ENCODE peak calls at places on chromosomes 3 and 15, in six cellular contexts. One of them, this sample, is unnamed.

GRCh38 chr3:43894176-43895049 is 203.7 kb downstream of the ABHD5 start:
- DNase-seq in GM12892: peak; percentile 34
- DNase-seq in AG10803: peak; percentile 71
- DNase-seq in endothelial cell: peak; percentile 75
- DNase-seq in neural progenitor cell: peak; percentile 93
- DNase-seq in cerebellar nuclear complex: peak; percentile 8
- DNase-seq in this sample: peak; percentile 6

GRCh38 chr3:40920041-40920440 is 279.3 kb upstream of the CTNNB1 start:
- DNase-seq in GM12892: no peak
- DNase-seq in AG10803: peak; percentile 4
- DNase-seq in endothelial cell: no peak
- DNase-seq in neural progenitor cell: no peak
- DNase-seq in cerebellar nuclear complex: no peak
- DNase-seq in this sample: no peak

GRCh38 chr15:48384616-48385015 is 53.4 kb downstream of the DUT start:
- DNase-seq in GM12892: no peak
- DNase-seq in AG10803: no peak
- DNase-seq in endothelial cell: no peak
- DNase-seq in neural progenitor cell: no peak
- DNase-seq in cerebellar nuclear complex: no peak
- DNase-seq in this sample: no peak

GRCh38 chr3:145357453-145357852 is 803.5 kb downstream of the PLOD2 start:
- DNase-seq in GM12892: no peak
- DNase-seq in AG10803: no peak
- DNase-seq in endothelial cell: no peak
- DNase-seq in neural progenitor cell: no peak
- DNase-seq in cerebellar nuclear complex: no peak
- DNase-seq in this sample: no peak

GRCh38 chr15:36458406-36458805 is 121.0 kb upstream of the CDIN1 start:
- DNase-seq in GM12892: no peak
- DNase-seq in AG10803: no peak
- DNase-seq in endothelial cell: no peak
- DNase-seq in neural progenitor cell: no peak
- DNase-seq in cerebellar nuclear complex: no peak
- DNase-seq in this sample: no peak

GRCh38 chr3:111284485-111285187 is 213.0 kb downstream of the NECTIN3 start:
- DNase-seq in GM12892: no peak
- DNase-seq in AG10803: no peak
- DNase-seq in endothelial cell: no peak
- DNase-seq in neural progenitor cell: peak; percentile 47
- DNase-seq in cerebellar nuclear complex: no peak
- DNase-seq in this sample: no peak

GRCh38 chr15:65212097-65212496 is 824 bp upstream of the CILP start:
- DNase-seq in GM12892: peak; percentile 31
- DNase-seq in AG10803: no peak
- DNase-seq in endothelial cell: peak; percentile 37
- DNase-seq in neural progenitor cell: peak; percentile 57
- DNase-seq in cerebellar nuclear complex: no peak
- DNase-seq in this sample: no peak

GRCh38 chr3:172152869-172153268 is 113.5 kb downstream of the FNDC3B start:
- DNase-seq in GM12892: no peak
- DNase-seq in AG10803: peak; percentile 55
- DNase-seq in endothelial cell: no peak
- DNase-seq in neural progenitor cell: no peak
- DNase-seq in cerebellar nuclear complex: no peak
- DNase-seq in this sample: no peak

GRCh38 chr3:148101061-148101460 is 596.6 kb upstream of the AGTR1 start:
- DNase-seq in GM12892: no peak
- DNase-seq in AG10803: peak; percentile 25
- DNase-seq in endothelial cell: no peak
- DNase-seq in neural progenitor cell: no peak
- DNase-seq in cerebellar nuclear complex: no peak
- DNase-seq in this sample: no peak

GRCh38 chr3:126541628-126542339 is 16.9 kb downstream of the C3orf22 start:
- DNase-seq in GM12892: no peak
- DNase-seq in AG10803: no peak
- DNase-seq in endothelial cell: no peak
- DNase-seq in neural progenitor cell: no peak
- DNase-seq in cerebellar nuclear complex: no peak
- DNase-seq in this sample: no peak

GRCh38 chr3:127532561-127533203 is 57.9 kb downstream of the TPRA1 start:
- DNase-seq in GM12892: no peak
- DNase-seq in AG10803: no peak
- DNase-seq in endothelial cell: no peak
- DNase-seq in neural progenitor cell: no peak
- DNase-seq in cerebellar nuclear complex: no peak
- DNase-seq in this sample: no peak

GRCh38 chr15:25346371-25346770 is 92.5 kb downstream of the UBE3A start:
- DNase-seq in GM12892: no peak
- DNase-seq in AG10803: no peak
- DNase-seq in endothelial cell: no peak
- DNase-seq in neural progenitor cell: no peak
- DNase-seq in cerebellar nuclear complex: peak; percentile 8
- DNase-seq in this sample: no peak

GRCh38 chr3:114899186-114899931 is 247.7 kb downstream of the ZBTB20 start:
- DNase-seq in GM12892: no peak
- DNase-seq in AG10803: no peak
- DNase-seq in endothelial cell: no peak
- DNase-seq in neural progenitor cell: peak; percentile 31
- DNase-seq in cerebellar nuclear complex: peak; percentile 57
- DNase-seq in this sample: peak; percentile 17

GRCh38 chr3:55579499-55579898 is 92.4 kb upstream of the WNT5A start:
- DNase-seq in GM12892: no peak
- DNase-seq in AG10803: peak; percentile 15
- DNase-seq in endothelial cell: no peak
- DNase-seq in neural progenitor cell: no peak
- DNase-seq in cerebellar nuclear complex: no peak
- DNase-seq in this sample: no peak

GRCh38 chr3:134239538-134239937 is 11.1 kb downstream of the RYK start:
- DNase-seq in GM12892: no peak
- DNase-seq in AG10803: no peak
- DNase-seq in endothelial cell: no peak
- DNase-seq in neural progenitor cell: no peak
- DNase-seq in cerebellar nuclear complex: no peak
- DNase-seq in this sample: no peak

GRCh38 chr3:178498866-178499265 is 37.4 kb upstream of the KCNMB2 start:
- DNase-seq in GM12892: no peak
- DNase-seq in AG10803: peak; percentile 41
- DNase-seq in endothelial cell: no peak
- DNase-seq in neural progenitor cell: no peak
- DNase-seq in cerebellar nuclear complex: no peak
- DNase-seq in this sample: no peak

GRCh38 chr3:38543602-38544001 is 47.5 kb downstream of the EXOG start:
- DNase-seq in GM12892: no peak
- DNase-seq in AG10803: no peak
- DNase-seq in endothelial cell: no peak
- DNase-seq in neural progenitor cell: no peak
- DNase-seq in cerebellar nuclear complex: no peak
- DNase-seq in this sample: no peak

GRCh38 chr3:62184559-62184958 is 188.8 kb downstream of the FEZF2 start:
- DNase-seq in GM12892: no peak
- DNase-seq in AG10803: peak; percentile 32
- DNase-seq in endothelial cell: no peak
- DNase-seq in neural progenitor cell: no peak
- DNase-seq in cerebellar nuclear complex: no peak
- DNase-seq in this sample: peak; percentile 10

GRCh38 chr15:92510163-92510882 is 116.6 kb downstream of the ST8SIA2 start:
- DNase-seq in GM12892: no peak
- DNase-seq in AG10803: peak; percentile 22
- DNase-seq in endothelial cell: no peak
- DNase-seq in neural progenitor cell: peak; percentile 81
- DNase-seq in cerebellar nuclear complex: no peak
- DNase-seq in this sample: no peak

GRCh38 chr15:60408438-60409105 is 10.8 kb upstream of the ANXA2 start:
- DNase-seq in GM12892: no peak
- DNase-seq in AG10803: peak; percentile 81
- DNase-seq in endothelial cell: no peak
- DNase-seq in neural progenitor cell: no peak
- DNase-seq in cerebellar nuclear complex: no peak
- DNase-seq in this sample: no peak

GRCh38 chr3:70242297-70242868 is 70.1 kb downstream of the MDFIC2 start:
- DNase-seq in GM12892: no peak
- DNase-seq in AG10803: no peak
- DNase-seq in endothelial cell: no peak
- DNase-seq in neural progenitor cell: no peak
- DNase-seq in cerebellar nuclear complex: no peak
- DNase-seq in this sample: no peak

GRCh38 chr3:50502584-50503423 is 630 bp downstream of the CACNA2D2 start:
- DNase-seq in GM12892: no peak
- DNase-seq in AG10803: no peak
- DNase-seq in endothelial cell: peak; percentile 47
- DNase-seq in neural progenitor cell: peak; percentile 79
- DNase-seq in cerebellar nuclear complex: no peak
- DNase-seq in this sample: no peak

This sample was measured in prostate gland.